ENCODE peak calls at places on chromosome 14, in seven cellular contexts. One of them, this sample, is unnamed.
A peak's percentile ranks its signal among the peaks of the same experiment; 100 is the strongest.

GRCh38 chr14:51095854-51096823 is 1.2 kb upstream of the TRIM9 start:
- DNase-seq in A549: peak; percentile 19
- DNase-seq in sigmoid colon: peak; percentile 83
- DNase-seq in suprapubic skin: peak; percentile 81
- DNase-seq in tibial nerve: peak; percentile 66
- DNase-seq in ovary: peak; percentile 34
- DNase-seq in stomach: no peak
- DNase-seq in this sample: peak; percentile 18

GRCh38 chr14:94314890-94315289 is 8.2 kb downstream of the SERPINA6 start:
- DNase-seq in ovary: no peak
- DNase-seq in sigmoid colon: no peak
- DNase-seq in tibial nerve: no peak
- DNase-seq in A549: no peak
- DNase-seq in stomach: no peak
- DNase-seq in suprapubic skin: no peak
- DNase-seq in this sample: no peak

GRCh38 chr14:79248771-79249170 is 962.5 kb downstream of the DIO2 start:
- DNase-seq in tibial nerve: no peak
- DNase-seq in ovary: no peak
- DNase-seq in suprapubic skin: no peak
- DNase-seq in stomach: no peak
- DNase-seq in sigmoid colon: no peak
- DNase-seq in A549: no peak
- DNase-seq in this sample: no peak

GRCh38 chr14:74932401-74932901 is 9.4 kb upstream of the RPS6KL1 start:
- DNase-seq in tibial nerve: peak; percentile 65
- DNase-seq in stomach: no peak
- DNase-seq in ovary: no peak
- DNase-seq in suprapubic skin: peak; percentile 59
- DNase-seq in A549: no peak
- DNase-seq in sigmoid colon: no peak
- DNase-seq in this sample: no peak

GRCh38 chr14:95496111-95496681 is 20.3 kb downstream of the SYNE3 start:
- DNase-seq in suprapubic skin: no peak
- DNase-seq in sigmoid colon: no peak
- DNase-seq in ovary: no peak
- DNase-seq in tibial nerve: no peak
- DNase-seq in A549: no peak
- DNase-seq in stomach: no peak
- DNase-seq in this sample: no peak

GRCh38 chr14:73059326-73059725 is 992 bp downstream of the RBM25 start:
- DNase-seq in sigmoid colon: no peak
- DNase-seq in tibial nerve: no peak
- DNase-seq in stomach: no peak
- DNase-seq in suprapubic skin: no peak
- DNase-seq in A549: peak; percentile 30
- DNase-seq in ovary: no peak
- DNase-seq in this sample: no peak

GRCh38 chr14:69318241-69318640 is 58.3 kb downstream of the GALNT16 start:
- DNase-seq in sigmoid colon: no peak
- DNase-seq in stomach: no peak
- DNase-seq in tibial nerve: no peak
- DNase-seq in ovary: no peak
- DNase-seq in suprapubic skin: peak; percentile 48
- DNase-seq in A549: no peak
- DNase-seq in this sample: no peak

GRCh38 chr14:51953996-51954395 is 35.4 kb upstream of the RTRAF start:
- DNase-seq in ovary: no peak
- DNase-seq in sigmoid colon: no peak
- DNase-seq in stomach: no peak
- DNase-seq in A549: no peak
- DNase-seq in tibial nerve: no peak
- DNase-seq in suprapubic skin: no peak
- DNase-seq in this sample: no peak

GRCh38 chr14:34029921-34030334 is 79.1 kb upstream of the EGLN3 start:
- DNase-seq in sigmoid colon: peak; percentile 90
- DNase-seq in stomach: peak; percentile 47
- DNase-seq in suprapubic skin: peak; percentile 71
- DNase-seq in ovary: peak; percentile 35
- DNase-seq in tibial nerve: peak; percentile 72
- DNase-seq in A549: no peak
- DNase-seq in this sample: peak; percentile 21

GRCh38 chr14:54627325-54627717 is 60.4 kb downstream of the SAMD4A start:
- DNase-seq in A549: no peak
- DNase-seq in ovary: no peak
- DNase-seq in sigmoid colon: no peak
- DNase-seq in tibial nerve: no peak
- DNase-seq in stomach: no peak
- DNase-seq in suprapubic skin: no peak
- DNase-seq in this sample: no peak

GRCh38 chr14:67580336-67581230 is 19.5 kb downstream of the PIGH start:
- DNase-seq in ovary: no peak
- DNase-seq in suprapubic skin: peak; percentile 45
- DNase-seq in sigmoid colon: no peak
- DNase-seq in A549: peak; percentile 16
- DNase-seq in tibial nerve: no peak
- DNase-seq in stomach: no peak
- DNase-seq in this sample: no peak

GRCh38 chr14:90419200-90419599 is 22.4 kb downstream of the CALM1 start:
- DNase-seq in tibial nerve: peak; percentile 64
- DNase-seq in A549: peak; percentile 80
- DNase-seq in sigmoid colon: peak; percentile 93
- DNase-seq in suprapubic skin: peak; percentile 77
- DNase-seq in stomach: peak; percentile 74
- DNase-seq in ovary: peak; percentile 90
- DNase-seq in this sample: peak; percentile 60

GRCh38 chr14:35121026-35121886 is 534 bp downstream of the PPP2R3C start:
- DNase-seq in ovary: no peak
- DNase-seq in suprapubic skin: no peak
- DNase-seq in stomach: no peak
- DNase-seq in tibial nerve: peak; percentile 10
- DNase-seq in A549: no peak
- DNase-seq in sigmoid colon: no peak
- DNase-seq in this sample: peak; percentile 22

GRCh38 chr14:20379743-20380142 is 33.6 kb downstream of the TEP1 start:
- DNase-seq in suprapubic skin: no peak
- DNase-seq in stomach: no peak
- DNase-seq in tibial nerve: no peak
- DNase-seq in sigmoid colon: no peak
- DNase-seq in A549: no peak
- DNase-seq in ovary: no peak
- DNase-seq in this sample: no peak

GRCh38 chr14:94621358-94622134 is 9.4 kb downstream of the SERPINA3 start:
- DNase-seq in ovary: no peak
- DNase-seq in sigmoid colon: peak; percentile 50
- DNase-seq in suprapubic skin: peak; percentile 36
- DNase-seq in A549: no peak
- DNase-seq in stomach: no peak
- DNase-seq in tibial nerve: no peak
- DNase-seq in this sample: no peak

GRCh38 chr14:24806061-24806678 is 172.2 kb upstream of the GZMB start:
- DNase-seq in stomach: peak; percentile 85
- DNase-seq in suprapubic skin: no peak
- DNase-seq in tibial nerve: peak; percentile 83
- DNase-seq in ovary: peak; percentile 39
- DNase-seq in A549: peak; percentile 68
- DNase-seq in sigmoid colon: peak; percentile 74
- DNase-seq in this sample: peak; percentile 89

GRCh38 chr14:101714394-101714793 is 47.1 kb upstream of the PPP2R5C start:
- DNase-seq in suprapubic skin: no peak
- DNase-seq in tibial nerve: no peak
- DNase-seq in sigmoid colon: no peak
- DNase-seq in ovary: peak; percentile 2
- DNase-seq in stomach: no peak
- DNase-seq in A549: no peak
- DNase-seq in this sample: no peak

GRCh38 chr14:78752789-78753188 is 582.6 kb downstream of the NRXN3 start:
- DNase-seq in stomach: no peak
- DNase-seq in sigmoid colon: no peak
- DNase-seq in suprapubic skin: no peak
- DNase-seq in A549: peak; percentile 6
- DNase-seq in ovary: no peak
- DNase-seq in tibial nerve: no peak
- DNase-seq in this sample: peak; percentile 14

GRCh38 chr14:92724516-92725340 is 23.7 kb downstream of the LGMN start:
- DNase-seq in suprapubic skin: no peak
- DNase-seq in ovary: no peak
- DNase-seq in A549: peak; percentile 53
- DNase-seq in sigmoid colon: no peak
- DNase-seq in tibial nerve: no peak
- DNase-seq in stomach: peak; percentile 40
- DNase-seq in this sample: peak; percentile 38
- TF ChIP-seq EP300 in suprapubic skin: no peak
- TF ChIP-seq EP300 in ovary: no peak
- TF ChIP-seq EP300 in A549: no peak
- TF ChIP-seq EP300 in sigmoid colon: peak; percentile 19
- TF ChIP-seq EP300 in tibial nerve: peak; percentile 91
- TF ChIP-seq EP300 in stomach: no peak
- TF ChIP-seq EP300 in this sample: no peak

DNA sequence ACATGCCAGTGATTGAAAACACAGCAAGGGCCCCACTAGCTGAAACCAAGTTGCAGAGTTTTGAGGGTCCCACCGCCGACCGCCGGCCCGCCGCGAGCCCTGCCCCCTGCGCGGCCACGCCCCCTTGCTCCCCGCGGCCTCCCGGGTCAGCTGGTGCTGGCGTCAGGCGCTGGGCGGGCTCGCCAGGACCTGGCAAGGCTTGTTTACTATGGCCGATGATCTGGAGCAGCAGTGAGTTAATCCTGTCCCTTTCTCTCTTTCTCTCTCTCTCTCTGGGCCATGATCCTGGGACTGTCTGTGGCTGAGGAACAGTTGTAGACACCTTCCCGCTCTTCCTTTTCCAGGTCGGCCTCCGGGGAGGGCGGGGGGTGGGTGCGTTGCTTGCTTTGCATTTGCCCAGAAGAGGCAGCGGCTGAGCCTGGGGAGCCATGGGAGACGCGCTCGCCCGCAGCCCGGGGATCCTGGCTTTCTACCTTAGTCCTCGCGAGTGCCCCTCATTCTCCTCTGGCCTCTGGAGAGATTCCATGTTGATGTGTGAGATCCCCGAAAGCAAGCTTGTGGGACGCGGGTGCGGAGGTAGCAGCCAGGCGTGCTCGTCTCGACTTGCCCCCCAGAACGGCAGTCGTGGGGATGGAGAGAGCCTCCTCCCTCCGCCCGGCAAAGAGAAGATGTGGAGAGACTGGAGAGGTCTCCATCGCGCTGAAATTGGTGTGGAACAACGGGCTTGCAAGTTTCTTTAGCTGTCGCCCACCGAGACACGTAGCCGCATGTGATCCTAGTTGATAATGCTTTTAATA is at the start of gene ABHD4:
- DNase-seq in ovary: peak; percentile 79
- DNase-seq in tibial nerve: peak; percentile 78
- DNase-seq in A549: peak; percentile 65
- DNase-seq in suprapubic skin: peak; percentile 89
- DNase-seq in sigmoid colon: peak; percentile 91
- DNase-seq in stomach: peak; percentile 88
- DNase-seq in this sample: peak; percentile 89
- TF ChIP-seq EP300 in ovary: no peak
- TF ChIP-seq EP300 in tibial nerve: no peak
- TF ChIP-seq EP300 in A549: no peak
- TF ChIP-seq EP300 in suprapubic skin: no peak
- TF ChIP-seq EP300 in sigmoid colon: no peak
- TF ChIP-seq EP300 in stomach: no peak
- TF ChIP-seq EP300 in this sample: no peak

GRCh38 chr14:97407701-97408407 is 610.7 kb downstream of the VRK1 start:
- DNase-seq in ovary: no peak
- DNase-seq in suprapubic skin: no peak
- DNase-seq in A549: peak; percentile 17
- DNase-seq in tibial nerve: no peak
- DNase-seq in sigmoid colon: no peak
- DNase-seq in stomach: no peak
- DNase-seq in this sample: no peak
- TF ChIP-seq EP300 in ovary: no peak
- TF ChIP-seq EP300 in suprapubic skin: no peak
- TF ChIP-seq EP300 in A549: no peak
- TF ChIP-seq EP300 in tibial nerve: no peak
- TF ChIP-seq EP300 in sigmoid colon: no peak
- TF ChIP-seq EP300 in stomach: no peak
- TF ChIP-seq EP300 in this sample: no peak

GRCh38 chr14:66359500-66359899 is 126.7 kb upstream of the CCDC196 start:
- DNase-seq in ovary: no peak
- DNase-seq in suprapubic skin: no peak
- DNase-seq in stomach: no peak
- DNase-seq in sigmoid colon: no peak
- DNase-seq in A549: peak; percentile 71
- DNase-seq in tibial nerve: no peak
- DNase-seq in this sample: no peak
- TF ChIP-seq EP300 in ovary: no peak
- TF ChIP-seq EP300 in suprapubic skin: no peak
- TF ChIP-seq EP300 in stomach: no peak
- TF ChIP-seq EP300 in sigmoid colon: no peak
- TF ChIP-seq EP300 in A549: no peak
- TF ChIP-seq EP300 in tibial nerve: no peak
- TF ChIP-seq EP300 in this sample: no peak

GRCh38 chr14:31939934-31940333 is 137.2 kb upstream of the ARHGAP5 start:
- DNase-seq in tibial nerve: no peak
- DNase-seq in A549: no peak
- DNase-seq in sigmoid colon: no peak
- DNase-seq in stomach: no peak
- DNase-seq in suprapubic skin: no peak
- DNase-seq in ovary: no peak
- DNase-seq in this sample: no peak

GRCh38 chr14:31943217-31943616 is 133.9 kb upstream of the ARHGAP5 start:
- DNase-seq in sigmoid colon: no peak
- DNase-seq in A549: no peak
- DNase-seq in stomach: no peak
- DNase-seq in tibial nerve: no peak
- DNase-seq in suprapubic skin: no peak
- DNase-seq in ovary: no peak
- DNase-seq in this sample: no peak

GRCh38 chr14:31943861-31944255 is 133.2 kb upstream of the ARHGAP5 start:
- DNase-seq in tibial nerve: no peak
- DNase-seq in suprapubic skin: no peak
- DNase-seq in ovary: no peak
- DNase-seq in sigmoid colon: no peak
- DNase-seq in stomach: no peak
- DNase-seq in A549: no peak
- DNase-seq in this sample: peak; percentile 25

GRCh38 chr14:31942216-31942841 is 134.8 kb upstream of the ARHGAP5 start:
- DNase-seq in suprapubic skin: no peak
- DNase-seq in sigmoid colon: no peak
- DNase-seq in A549: no peak
- DNase-seq in tibial nerve: no peak
- DNase-seq in ovary: no peak
- DNase-seq in stomach: no peak
- DNase-seq in this sample: no peak

GRCh38 chr14:31941487-31941886 is 135.6 kb upstream of the ARHGAP5 start:
- DNase-seq in sigmoid colon: no peak
- DNase-seq in suprapubic skin: no peak
- DNase-seq in A549: no peak
- DNase-seq in stomach: no peak
- DNase-seq in tibial nerve: no peak
- DNase-seq in ovary: no peak
- DNase-seq in this sample: no peak
- TF ChIP-seq EP300 in sigmoid colon: no peak
- TF ChIP-seq EP300 in suprapubic skin: no peak
- TF ChIP-seq EP300 in A549: no peak
- TF ChIP-seq EP300 in stomach: no peak
- TF ChIP-seq EP300 in tibial nerve: no peak
- TF ChIP-seq EP300 in ovary: no peak
- TF ChIP-seq EP300 in this sample: no peak

This sample was measured in transverse colon.